ENCODE peak calls at places on chromosomes 5 and 9, in seven cellular contexts. T is GM23248, S is HCT116, G is PC-3, A is PC-9, C is OCI-LY7, M is SK-N-SH. L is an unnamed sample.

GRCh38 chr9:114786251-114786650 is 19.6 kb downstream of the TNFSF15 start:
- DNase-seq in M (no peak), C (no peak), G (no peak), A (peak; percentile 42), T (no peak), S (no peak), L (no peak)

GRCh38 chr9:35945341-35946018 is 12.5 kb downstream of the OR2S2 start:
- DNase-seq in T (peak; percentile 93), S (peak; percentile 81), M (peak; percentile 75), C (peak; percentile 63), G (peak; percentile 84), A (no peak), L (peak; percentile 82)

GRCh38 chr9:133112361-133113026 is 8.5 kb downstream of the RALGDS start:
- DNase-seq in G (no peak), S (no peak), M (no peak), T (no peak), C (no peak), A (no peak), L (no peak)

GRCh38 chr5:78417026-78417425 is 56.6 kb downstream of the SCAMP1 start:
- DNase-seq in M (no peak), T (peak; percentile 26), G (no peak), C (no peak), S (no peak), A (no peak), L (no peak)

GRCh38 chr5:1799110-1799601 is 481 bp downstream of the MRPL36 start:
- DNase-seq in S (no peak), C (peak; percentile 38), M (no peak), G (no peak), T (peak; percentile 56), A (no peak), L (peak; percentile 66)

GRCh38 chr5:129460121-129460950 is at the start of gene ADAMTS19:
- DNase-seq in A (no peak), C (no peak), S (no peak), G (peak; percentile 21), M (peak; percentile 61), T (peak; percentile 46), L (no peak)

GRCh38 chr5:23208959-23209431 is 298.4 kb upstream of the PRDM9 start:
- DNase-seq in G (peak; percentile 91), A (peak; percentile 63), T (peak; percentile 54), C (peak; percentile 42), S (no peak), M (peak; percentile 34), L (peak; percentile 93)

GRCh38 chr5:22896155-22896554 is 43.0 kb upstream of the CDH12 start:
- DNase-seq in G (peak; percentile 22), C (no peak), M (no peak), T (no peak), A (no peak), S (no peak), L (no peak)

GRCh38 chr9:129140397-129141065 is 29.3 kb downstream of the PTPA start:
- DNase-seq in A (peak; percentile 44), M (peak; percentile 68), G (peak; percentile 49), C (peak; percentile 42), T (peak; percentile 78), S (no peak), L (peak; percentile 84)

GRCh38 chr5:16489322-16489791 is 23.8 kb upstream of the ZNF622 start:
- DNase-seq in T (peak; percentile 81), C (peak; percentile 27), S (peak; percentile 21), G (peak; percentile 84), M (peak; percentile 54), A (peak; percentile 64), L (peak; percentile 76)

GRCh38 chr5:162189719-162190118 is 122.1 kb downstream of the GABRG2 start:
- DNase-seq in M (no peak), C (no peak), G (no peak), T (no peak), S (no peak), A (no peak), L (no peak)

GRCh38 chr5:77316871-77317661 is 106.6 kb downstream of the PDE8B start:
- DNase-seq in G (peak; percentile 4), C (no peak), M (no peak), T (peak; percentile 50), A (no peak), S (no peak), L (no peak)

GRCh38 chr5:72600401-72600981 is 93.3 kb upstream of the ZNF366 start:
- DNase-seq in C (no peak), S (peak; percentile 10), A (peak; percentile 95), M (no peak), G (peak; percentile 96), T (peak; percentile 98), L (no peak)

GRCh38 chr5:124746916-124747769 is 704 bp upstream of the ZNF608 start:
- DNase-seq in S (peak; percentile 80), T (peak; percentile 87), G (peak; percentile 56), M (peak; percentile 61), A (peak; percentile 50), C (peak; percentile 93), L (peak; percentile 93)

GRCh38 chr5:90518666-90519065 is 10.7 kb downstream of the LYSMD3 start:
- DNase-seq in S (no peak), C (peak; percentile 5), T (peak; percentile 28), A (no peak), M (no peak), G (peak; percentile 80), L (no peak)

GRCh38 chr9:101711330-101711941 is 27.0 kb downstream of the GRIN3A start:
- DNase-seq in C (peak; percentile 34), G (peak; percentile 4), M (peak; percentile 30), S (no peak), T (peak; percentile 22), A (no peak), L (peak; percentile 78)

GRCh38 chr5:178642351-178642909 is 15.6 kb upstream of the CLK4 start:
- DNase-seq in M (peak; percentile 26), C (no peak), A (peak; percentile 98), S (no peak), T (peak; percentile 88), G (peak; percentile 99), L (no peak)

GRCh38 chr5:157197088-157197487 is 16.4 kb downstream of the ITK start:
- DNase-seq in C (no peak), G (no peak), A (no peak), S (no peak), T (no peak), M (no peak), L (no peak)

GRCh38 chr5:116914869-116915504 is 340.4 kb upstream of the SEMA6A start:
- DNase-seq in G (no peak), T (no peak), C (no peak), S (no peak), A (no peak), M (no peak), L (no peak)
- H3K9me2 ChIP-seq in G (no peaks in the 10 kb centered on the region), T (no peaks in the 10 kb centered on the region), C (no peaks in the 10 kb centered on the region), S (no peaks in the 10 kb centered on the region), A (no peaks in the 10 kb centered on the region), M (no peaks in the 10 kb centered on the region), L (no peaks in the 10 kb centered on the region)

GRCh38 chr9:82890401-82890800 is 172.5 kb downstream of the RASEF start:
- DNase-seq in C (no peak), S (no peak), G (no peak), M (no peak), A (no peak), T (no peak), L (no peak)

GRCh38 chr9:82890865-82891264 is 172.1 kb downstream of the RASEF start:
- DNase-seq in A (no peak), T (no peak), M (no peak), G (no peak), S (no peak), C (no peak), L (no peak)

GRCh38 chr9:82891321-82891720 is 171.6 kb downstream of the RASEF start:
- DNase-seq in T (no peak), C (no peak), A (no peak), S (no peak), M (no peak), G (no peak), L (no peak)

DNA sequence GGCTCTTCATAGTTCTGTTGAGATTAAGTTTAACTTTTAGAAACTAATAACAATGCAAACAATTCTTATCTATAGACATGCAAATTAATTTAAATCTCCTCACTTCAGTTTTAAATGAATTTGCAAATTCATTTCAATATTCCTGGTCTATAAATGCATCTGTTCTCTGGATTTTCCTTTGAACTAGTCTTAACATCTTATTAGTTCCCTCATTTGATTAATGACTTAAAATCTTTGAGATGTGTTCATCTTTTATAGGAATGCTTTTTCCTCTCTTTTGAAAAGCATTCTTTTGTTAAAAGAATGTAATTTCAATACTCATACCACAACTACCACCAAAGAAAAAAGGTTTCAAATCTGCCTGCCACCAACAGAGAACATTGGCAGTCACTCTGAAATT is 169.4 kb downstream of the RASEF start:
- DNase-seq in T (no peak), S (no peak), G (no peak), M (no peak), A (no peak), C (no peak), L (no peak)
- H3K9me2 ChIP-seq in T (no peaks in the 10 kb centered on the region), S (no peaks in the 10 kb centered on the region), G (no peaks in the 10 kb centered on the region), M (no peaks in the 10 kb centered on the region), A (no peaks in the 10 kb centered on the region), C (no peaks in the 10 kb centered on the region), L (no peaks in the 10 kb centered on the region)

GRCh38 chr9:82894961-82895902 is 167.7 kb downstream of the RASEF start:
- DNase-seq in S (no peak), T (no peak), A (no peak), C (no peak), M (peak; percentile 41), G (no peak), L (no peak)
- H3K9me2 ChIP-seq in S (no peaks in the 10 kb centered on the region), T (no peaks in the 10 kb centered on the region), A (no peaks in the 10 kb centered on the region), C (no peaks in the 10 kb centered on the region), M (no peaks in the 10 kb centered on the region), G (no peaks in the 10 kb centered on the region), L (no peaks in the 10 kb centered on the region)

GRCh38 chr5:219492-219891 is 1.4 kb downstream of the SDHA start:
- DNase-seq in T (peak; percentile 74), C (peak; percentile 29), G (peak; percentile 45), A (no peak), M (no peak), S (no peak), L (peak; percentile 56)

GRCh38 chr5:213803-214395 is 4.1 kb downstream of the CCDC127 start:
- DNase-seq in G (no peak), M (no peak), T (no peak), S (no peak), A (no peak), C (no peak), L (no peak)

GRCh38 chr5:220008-220407 is 1.9 kb downstream of the SDHA start:
- DNase-seq in M (no peak), G (no peak), A (no peak), S (no peak), T (peak; percentile 50), C (no peak), L (no peak)

GRCh38 chr5:217860-218456 is at the start of the genes CCDC127 and SDHA:
- DNase-seq in M (peak; percentile 100), G (peak; percentile 95), A (peak; percentile 86), C (peak; percentile 96), S (peak; percentile 75), T (peak; percentile 97), L (peak; percentile 98)

DNA sequence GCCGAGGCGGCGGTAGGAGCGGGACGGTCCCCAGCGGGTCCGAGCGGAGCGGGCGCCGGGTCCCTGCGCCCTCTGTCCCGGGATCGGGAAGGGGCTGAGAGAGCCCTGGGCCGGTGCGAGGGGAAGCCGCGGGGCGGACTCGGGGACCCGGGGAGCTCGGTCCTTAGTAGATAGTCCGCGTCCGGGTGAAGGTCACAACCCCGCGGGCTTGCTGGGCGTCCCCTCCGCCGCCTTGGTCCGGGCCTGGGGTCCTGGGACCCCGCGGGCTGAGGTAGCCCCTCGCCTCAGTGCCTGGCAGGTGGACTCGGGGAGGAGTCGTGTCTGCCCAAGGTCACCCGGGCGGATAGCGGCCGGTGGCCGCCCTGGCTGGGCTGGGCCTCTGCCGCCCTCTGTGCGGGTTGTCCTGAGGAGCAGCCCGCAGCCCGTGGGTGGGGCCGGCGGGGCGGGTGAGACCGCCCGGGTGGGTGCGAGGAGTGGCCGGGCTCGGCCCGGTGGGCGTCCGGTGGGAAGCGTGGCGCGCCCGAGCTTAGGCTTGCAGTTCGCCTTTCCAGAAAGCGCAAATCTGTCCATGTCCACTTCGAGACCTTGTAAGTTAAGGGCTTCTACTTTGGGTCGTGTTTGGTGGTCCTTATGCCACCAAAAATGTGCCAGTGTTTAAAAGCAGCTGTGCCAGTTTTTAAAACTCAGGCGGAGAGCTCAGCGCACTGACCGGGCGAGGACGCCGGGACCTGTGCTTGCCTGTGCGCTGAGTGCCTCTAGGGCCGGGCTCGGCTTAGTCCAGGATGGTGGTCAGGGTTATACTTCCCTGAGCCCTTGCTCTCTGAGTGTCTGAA is 553 bp downstream of the SDHA start:
- DNase-seq in T (peak; percentile 76), M (peak; percentile 54), S (no peak), G (peak; percentile 32), A (peak; percentile 50), C (peak; percentile 45), L (peak; percentile 73)
- H3K9me2 ChIP-seq in T (no peaks in the 10 kb centered on the region), M (no peaks in the 10 kb centered on the region), S (no peaks in the 10 kb centered on the region), G (no peaks in the 10 kb centered on the region), A (no peaks in the 10 kb centered on the region), C (no peaks in the 10 kb centered on the region), L (no peaks in the 10 kb centered on the region)